ENCODE peak calls at places on chromosomes 11 and 22, in nine cellular contexts. S is endothelial cell of umbilical vein; Z is psoas muscle; U is CD4-positive, alpha-beta T cell; W is sigmoid colon; N is left lung; Q is A549; V is A673; J is colonic mucosa. B is an unnamed sample. For H3K9me3, the result is how much of the 10 kb centered on the place peaks cover.

GRCh38 chr22:38107692-38108515 is 2.6 kb downstream of the BAIAP2L2 start:
- DNase-seq in S (no peak), Z (no peak), U (no peak), W (no peak), N (no peak), Q (peak), V (no peak), J (peak), B (no peak)

GRCh38 chr22:20472629-20473442 is 22.8 kb downstream of the KLHL22 start:
- DNase-seq in S (no peak), Z (no peak), U (no peak), W (peak), N (no peak), Q (no peak), V (no peak), J (no peak), B (no peak)

GRCh38 chr11:13227676-13228255 is 49.8 kb upstream of the BMAL1 start:
- DNase-seq in S (no peak), Z (no peak), U (no peak), W (no peak), N (no peak), Q (no peak), V (no peak), J (no peak), B (no peak)

GRCh38 chr11:69839516-69839915 is 20.3 kb upstream of the FGF3 start:
- DNase-seq in S (no peak), Z (no peak), U (no peak), W (no peak), N (peak), Q (no peak), V (no peak), J (no peak), B (no peak)

GRCh38 chr11:73001615-73002014 is 140.5 kb downstream of the FCHSD2 start:
- DNase-seq in S (peak), Z (no peak), U (no peak), W (no peak), N (no peak), Q (no peak), V (peak), J (no peak), B (no peak)

GRCh38 chr11:110160016-110160415 is 66.8 kb downstream of the ZC3H12C start:
- DNase-seq in S (peak), Z (no peak), U (no peak), W (no peak), N (no peak), Q (no peak), V (no peak), J (no peak), B (no peak)

GRCh38 chr22:37224757-37225420 is 12.6 kb upstream of the SSTR3 start:
- DNase-seq in S (no peak), Z (no peak), U (no peak), W (no peak), N (no peak), Q (no peak), V (no peak), J (no peak), B (no peak)

GRCh38 chr11:31240340-31240904 is 129.1 kb downstream of the DCDC1 start:
- DNase-seq in S (peak), Z (no peak), U (no peak), W (no peak), N (no peak), Q (peak), V (peak), J (no peak), B (peak)

GRCh38 chr11:2240834-2241233 is 29.6 kb downstream of the ASCL2 start:
- DNase-seq in S (no peak), Z (no peak), U (no peak), W (no peak), N (no peak), Q (no peak), V (no peak), J (no peak), B (no peak)

GRCh38 chr22:45305456-45306065 is 4.2 kb upstream of the FAM118A start:
- DNase-seq in S (no peak), Z (no peak), U (no peak), W (no peak), N (no peak), Q (no peak), V (no peak), J (no peak), B (no peak)

GRCh38 chr22:33380789-33381530 is 322.8 kb upstream of the SYN3 start:
- DNase-seq in S (no peak), Z (no peak), U (no peak), W (no peak), N (no peak), Q (peak), V (no peak), J (no peak), B (no peak)

GRCh38 chr22:38745676-38746460 is 9.9 kb downstream of the SUN2 start:
- DNase-seq in S (no peak), Z (no peak), U (no peak), W (no peak), N (no peak), Q (no peak), V (no peak), J (peak), B (peak)

GRCh38 chr11:69970785-69971535 is 107.2 kb upstream of the ANO1 start:
- DNase-seq in S (no peak), Z (no peak), U (no peak), W (no peak), N (no peak), Q (no peak), V (no peak), J (no peak), B (no peak)

GRCh38 chr11:3853935-3854659 is 1.4 kb upstream of the STIM1 start:
- DNase-seq in S (no peak), Z (peak), U (peak), W (peak), N (peak), Q (no peak), V (no peak), J (peak), B (peak)

DNA sequence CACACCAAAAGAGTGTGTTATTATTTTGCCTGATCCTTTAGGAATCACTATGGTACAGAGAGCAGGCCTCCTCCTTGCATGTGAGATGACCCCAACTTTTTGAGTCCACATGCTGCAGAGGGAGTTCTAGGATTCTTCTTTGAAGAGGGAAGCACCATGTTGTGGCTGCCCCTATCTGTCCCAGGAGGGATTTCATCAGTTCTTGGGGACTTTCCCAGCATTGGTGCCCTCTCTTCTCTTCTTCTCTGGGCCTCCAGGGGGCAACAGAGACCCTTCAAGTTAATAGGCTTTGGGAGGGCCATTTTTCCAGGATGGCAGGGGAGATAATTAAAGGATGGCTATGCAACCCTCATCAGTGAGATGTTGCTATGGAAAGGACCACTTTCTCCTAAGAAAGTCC is 3.6 kb downstream of the MMP1 start:
- DNase-seq in S (peak), Z (no peak), U (no peak), W (no peak), N (no peak), Q (peak), V (peak), J (no peak), B (peak)
- TF ChIP-seq CTCF in S (peak), Z (peak), U (peak), W (no peak), N (no peak), Q (peak), V (peak), J (no peak), B (peak)

GRCh38 chr11:134164490-134165370 is 59.0 kb downstream of the NCAPD3 start:
- DNase-seq in S (no peak), Z (no peak), U (no peak), W (no peak), N (no peak), Q (no peak), V (no peak), J (no peak), B (no peak)
- H3K9me3 ChIP-seq in S (under half), Z (under half), U (under half), W (under half), N (under half), Q (half or more), V (under half), J (under half), B (under half)

DNA sequence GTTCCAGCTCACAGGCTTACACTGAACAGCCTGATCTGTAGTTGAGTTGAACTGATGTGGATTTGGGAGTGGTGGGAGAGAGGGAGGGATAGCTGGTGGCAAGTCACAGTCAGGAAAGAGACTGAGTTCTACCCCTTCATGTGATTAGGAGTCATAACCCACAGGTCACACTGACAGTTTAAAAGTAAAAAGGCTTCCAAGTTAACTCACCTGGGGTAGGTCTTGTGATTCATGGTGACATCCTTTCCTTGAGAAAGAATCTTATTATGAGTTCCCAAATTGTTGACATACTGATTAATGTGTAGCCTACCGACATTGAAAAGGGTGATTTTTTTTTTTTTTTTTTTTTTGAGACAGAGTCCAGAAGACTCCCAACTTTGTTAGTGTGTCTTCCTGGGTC is 5.4 kb downstream of the IZUMO1R start:
- DNase-seq in S (no peak), Z (no peak), U (no peak), W (no peak), N (no peak), Q (no peak), V (no peak), J (no peak), B (no peak)
- H3K27ac ChIP-seq in S (no peak), Z (no peak), U (no peak), W (no peak), N (no peak), Q (no peak), V (no peak), J (no peak), B (no peak)

DNA sequence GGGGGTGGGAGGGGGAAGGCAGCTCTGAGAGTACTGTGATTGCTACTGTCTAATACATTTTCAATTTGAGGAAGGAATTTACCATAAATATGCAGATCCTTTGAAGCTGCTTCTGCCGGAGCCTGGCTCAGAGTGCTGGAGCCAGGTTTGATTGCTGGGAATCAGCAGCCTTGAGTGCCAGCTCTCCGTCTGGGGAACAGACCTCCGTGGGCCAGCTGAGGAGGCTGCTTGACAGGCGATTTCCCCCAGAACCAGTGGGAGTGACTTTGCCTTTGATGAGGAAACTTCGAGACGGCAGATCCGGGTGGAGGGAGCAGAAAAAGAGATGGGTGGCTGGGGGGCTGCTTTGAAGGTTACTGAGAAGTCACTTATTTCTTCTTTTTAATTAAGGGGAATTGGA is 141.7 kb upstream of the TBCEL start:
- DNase-seq in S (no peak), Z (no peak), U (no peak), W (no peak), N (no peak), Q (no peak), V (no peak), J (no peak), B (no peak)
- TF ChIP-seq CTCF in S (no peak), Z (no peak), U (no peak), W (no peak), N (no peak), Q (no peak), V (no peak), J (no peak), B (no peak)

GRCh38 chr11:134438533-134438932 is 26.5 kb upstream of the B3GAT1 start:
- DNase-seq in S (no peak), Z (no peak), U (no peak), W (peak), N (no peak), Q (no peak), V (no peak), J (peak), B (no peak)
- H3K9me3 ChIP-seq in S (under half), Z (under half), U (under half), W (under half), N (under half), Q (under half), V (under half), J (under half), B (under half)

DNA sequence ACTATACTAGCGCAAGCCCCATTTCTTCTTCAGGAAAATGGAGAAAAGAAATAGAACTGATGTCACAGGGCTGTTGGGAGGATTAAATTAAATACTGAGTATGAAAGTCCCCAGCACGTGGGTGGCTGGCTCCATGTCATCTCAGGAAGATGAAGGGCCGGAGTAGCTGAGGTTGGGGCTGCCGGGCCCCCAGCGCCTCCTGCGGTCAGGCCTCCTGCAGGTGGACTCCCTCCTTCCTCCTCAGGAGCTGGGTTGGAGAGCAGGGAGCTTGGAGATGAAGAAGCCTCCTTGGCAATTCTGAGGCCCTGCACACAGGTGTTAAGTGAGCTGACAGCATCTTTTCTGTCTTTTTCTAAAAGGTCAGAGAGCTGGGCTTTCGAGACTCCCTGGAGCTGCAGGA is 210.6 kb downstream of the CEP164 start:
- DNase-seq in S (no peak), Z (no peak), U (no peak), W (no peak), N (no peak), Q (no peak), V (no peak), J (no peak), B (no peak)
- H3K27ac ChIP-seq in S (no peak), Z (no peak), U (no peak), W (no peak), N (no peak), Q (no peak), V (no peak), J (no peak), B (no peak)

GRCh38 chr11:127002669-127003259 is 2.2 kb upstream of the KIRREL3 start:
- DNase-seq in S (no peak), Z (no peak), U (no peak), W (no peak), N (no peak), Q (no peak), V (no peak), J (no peak), B (no peak)

GRCh38 chr11:127006311-127006710 is 5.7 kb upstream of the KIRREL3 start:
- DNase-seq in S (no peak), Z (no peak), U (no peak), W (no peak), N (no peak), Q (no peak), V (no peak), J (no peak), B (no peak)

GRCh38 chr11:127000291-127000968 is at the start of gene KIRREL3:
- DNase-seq in S (no peak), Z (no peak), U (no peak), W (no peak), N (no peak), Q (peak), V (peak), J (no peak), B (peak)

GRCh38 chr11:127000991-127001390 is 421 bp upstream of the KIRREL3 start:
- DNase-seq in S (no peak), Z (no peak), U (no peak), W (no peak), N (no peak), Q (no peak), V (no peak), J (no peak), B (no peak)

DNA sequence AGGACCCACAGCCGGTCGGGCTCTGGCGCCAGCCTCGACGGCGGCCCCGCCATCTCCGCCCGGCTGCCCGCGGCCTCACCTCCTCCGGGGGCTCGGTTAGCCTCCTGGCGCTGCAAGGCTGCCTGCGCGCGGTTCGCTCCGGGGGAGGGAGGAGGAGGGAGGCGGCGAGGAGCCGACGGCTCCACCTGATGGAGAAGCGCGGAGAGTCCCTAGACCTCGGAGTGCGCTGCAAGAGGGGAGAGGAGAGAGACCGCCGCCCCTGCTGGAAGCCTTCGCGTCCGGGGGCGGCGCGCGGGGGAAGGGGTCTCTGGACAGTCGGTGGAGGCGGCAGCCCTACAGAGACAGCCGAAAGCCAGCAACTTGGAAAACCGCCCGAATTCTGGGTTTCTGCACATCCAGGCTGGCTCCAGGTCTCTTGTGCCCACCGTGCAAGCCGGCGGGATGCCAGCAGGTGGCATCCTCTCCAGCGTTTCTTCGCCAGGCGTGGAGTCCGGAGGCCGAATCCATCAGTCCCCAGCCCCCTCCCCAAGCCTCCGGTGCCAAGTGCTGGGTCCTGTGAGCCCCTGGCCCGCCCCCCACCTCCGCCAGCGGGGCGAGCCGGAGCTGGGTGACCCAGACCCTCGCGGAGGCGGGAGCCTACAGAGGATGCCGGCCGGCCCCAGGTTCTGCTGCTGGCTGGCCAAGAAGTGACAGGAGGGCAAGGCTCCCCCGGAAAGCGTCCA is 2.9 kb upstream of the KIRREL3 start:
- DNase-seq in S (no peak), Z (no peak), U (no peak), W (no peak), N (no peak), Q (peak), V (peak), J (peak), B (peak)
- TF ChIP-seq CTCF in S (no peak), Z (no peak), U (no peak), W (no peak), N (no peak), Q (peak), V (peak), J (peak), B (peak)

B was measured in WERI-Rb-1.